ENCODE peak calls at places on chromosomes 13 and 19, in five cellular contexts. J is K562, I is GM06990, A is Caco-2, R is BJ. S is an unnamed sample. For H3K36me3, the result is how much of the 10 kb centered on the place peaks cover.

GRCh38 chr19:4035582-4035981 is 28.0 kb downstream of the PIAS4 start:
- DNase-seq in J (no peak), A (no peak), I (no peak), R (no peak), S (no peak)

GRCh38 chr13:83220241-83220640 is 662.0 kb downstream of the SLITRK1 start:
- DNase-seq in J (no peak), A (no peak), R (no peak), I (no peak), S (no peak)

GRCh38 chr13:72565893-72566292 is 161.5 kb downstream of the MZT1 start:
- DNase-seq in I (no peak), A (peak), J (peak), R (no peak), S (peak)

GRCh38 chr13:102654786-102655185 is 40.1 kb downstream of the METTL21C start:
- DNase-seq in I (no peak), J (no peak), A (no peak), R (no peak), S (no peak)

GRCh38 chr19:11465605-11466004 is 15.2 kb downstream of the ELAVL3 start:
- DNase-seq in J (no peak), R (no peak), I (no peak), A (no peak), S (no peak)

GRCh38 chr13:26881154-26881553 is 120.6 kb upstream of the GPR12 start:
- DNase-seq in I (no peak), A (no peak), J (no peak), R (no peak), S (no peak)

GRCh38 chr13:107870400-107870799 is 344.9 kb downstream of the LIG4 start:
- DNase-seq in I (no peak), A (no peak), J (no peak), R (no peak), S (no peak)

GRCh38 chr19:40549007-40549708 is 27.5 kb upstream of the SHKBP1 start:
- DNase-seq in R (no peak), J (peak), I (peak), A (peak), S (peak)

GRCh38 chr19:48874309-48875135 is 2.3 kb downstream of the PPP1R15A start:
- DNase-seq in I (no peak), R (no peak), A (no peak), J (peak), S (no peak)

GRCh38 chr19:6103217-6103644 is 7.1 kb downstream of the RFX2 start:
- DNase-seq in I (no peak), R (peak), A (no peak), J (no peak), S (no peak)

GRCh38 chr19:45676851-45677263 is 8.8 kb downstream of the GIPR start:
- DNase-seq in R (no peak), A (no peak), I (no peak), J (no peak), S (no peak)

GRCh38 chr13:101919541-101920306 is 467.2 kb downstream of the ITGBL1 start:
- DNase-seq in R (no peak), A (peak), J (no peak), I (no peak), S (no peak)

GRCh38 chr13:23087884-23088283 is 92.9 kb upstream of the SGCG start:
- DNase-seq in R (no peak), A (peak), J (peak), I (no peak), S (peak)

GRCh38 chr13:30862707-30863106 is 43.4 kb upstream of the MEDAG start:
- DNase-seq in I (no peak), R (no peak), A (no peak), J (no peak), S (no peak)

GRCh38 chr19:13993554-13994308 is 12.4 kb downstream of the RFX1 start:
- DNase-seq in I (no peak), R (no peak), A (no peak), J (no peak), S (no peak)

GRCh38 chr19:50255115-50255514 is 51.7 kb downstream of the MYH14 start:
- DNase-seq in I (no peak), J (peak), A (no peak), R (no peak), S (no peak)

GRCh38 chr13:48210178-48210577 is 22.8 kb upstream of the ITM2B start:
- DNase-seq in R (peak), I (peak), J (no peak), A (no peak), S (no peak)

GRCh38 chr13:80037505-80037888 is 303.4 kb downstream of the SPRY2 start:
- DNase-seq in R (peak), A (no peak), I (no peak), J (no peak), S (no peak)

GRCh38 chr19:49570138-49570856 is 10.1 kb downstream of the NOSIP start:
- DNase-seq in I (peak), A (peak), R (no peak), J (peak), S (peak)

GRCh38 chr13:98507060-98507797 is 69.7 kb downstream of the STK24 start:
- DNase-seq in I (no peak), A (no peak), J (peak), R (no peak), S (peak)

GRCh38 chr13:110419946-110420345 is 112.9 kb downstream of the COL4A2 start:
- DNase-seq in R (no peak), I (no peak), A (no peak), J (no peak), S (no peak)

GRCh38 chr19:2726904-2727639 is 5.9 kb upstream of the DIRAS1 start:
- DNase-seq in A (no peak), R (no peak), J (no peak), I (no peak), S (no peak)

GRCh38 chr19:19111138-19111835 is 27.0 kb downstream of the TMEM161A start:
- DNase-seq in J (no peak), I (no peak), A (no peak), R (no peak), S (no peak)

GRCh38 chr19:13610042-13610691 is 103.9 kb upstream of the CACNA1A start:
- DNase-seq in J (peak), A (peak), R (no peak), I (no peak), S (no peak)

GRCh38 chr19:12464769-12465725 is 19.6 kb downstream of the ZNF709 start:
- DNase-seq in J (no peak), R (no peak), A (no peak), I (no peak), S (no peak)

GRCh38 chr19:53101518-53101917 is 1.7 kb downstream of the ZNF160 start:
- DNase-seq in R (no peak), I (no peak), A (no peak), J (peak), S (no peak)

GRCh38 chr13:21123956-21124355 is 52.4 kb downstream of the SKA3 start:
- DNase-seq in J (no peak), R (no peak), A (no peak), I (no peak), S (no peak)

GRCh38 chr19:53868091-53868891 is 608 bp downstream of the MYADM start:
- DNase-seq in R (no peak), J (peak), I (no peak), A (peak), S (peak)

GRCh38 chr19:55379161-55379560 is 2.5 kb downstream of the TMEM190 start:
- DNase-seq in I (no peak), A (no peak), J (no peak), R (no peak), S (no peak)

GRCh38 chr19:18603255-18603957 is 3.2 kb downstream of the CRLF1 start:
- DNase-seq in R (no peak), I (no peak), A (peak), J (peak), S (no peak)

GRCh38 chr13:72970956-72971355 is 87.8 kb upstream of the KLF5 start:
- DNase-seq in I (no peak), R (no peak), J (no peak), A (no peak), S (no peak)

GRCh38 chr19:58218899-58219298 is 9.8 kb upstream of the ZNF544 start:
- DNase-seq in I (no peak), R (no peak), A (peak), J (peak), S (peak)

GRCh38 chr13:57653229-57653994 is 21.9 kb downstream of the PCDH17 start:
- DNase-seq in A (no peak), I (no peak), R (no peak), J (no peak), S (peak)

GRCh38 chr13:76672422-76672821 is 213.8 kb downstream of the KCTD12 start:
- DNase-seq in J (no peak), I (no peak), R (no peak), A (no peak), S (no peak)

GRCh38 chr19:37468961-37469777 is at the start of gene ZNF570:
- DNase-seq in I (peak), J (peak), R (peak), A (no peak), S (peak)

GRCh38 chr19:40663712-40664692 is 26.4 kb downstream of the NUMBL start:
- DNase-seq in I (no peak), A (no peak), R (no peak), J (peak), S (no peak)

GRCh38 chr13:81929988-81930387 is 1589.1 kb upstream of the SPRY2 start:
- DNase-seq in A (peak), R (no peak), J (no peak), I (no peak), S (peak)

GRCh38 chr19:47752440-47753211 is 7.3 kb downstream of the NOP53 start:
- DNase-seq in A (no peak), I (no peak), J (no peak), R (no peak), S (no peak)
- H3K36me3 ChIP-seq in A (under half), I (half or more), J (half or more), R (half or more), S (under half)

DNA sequence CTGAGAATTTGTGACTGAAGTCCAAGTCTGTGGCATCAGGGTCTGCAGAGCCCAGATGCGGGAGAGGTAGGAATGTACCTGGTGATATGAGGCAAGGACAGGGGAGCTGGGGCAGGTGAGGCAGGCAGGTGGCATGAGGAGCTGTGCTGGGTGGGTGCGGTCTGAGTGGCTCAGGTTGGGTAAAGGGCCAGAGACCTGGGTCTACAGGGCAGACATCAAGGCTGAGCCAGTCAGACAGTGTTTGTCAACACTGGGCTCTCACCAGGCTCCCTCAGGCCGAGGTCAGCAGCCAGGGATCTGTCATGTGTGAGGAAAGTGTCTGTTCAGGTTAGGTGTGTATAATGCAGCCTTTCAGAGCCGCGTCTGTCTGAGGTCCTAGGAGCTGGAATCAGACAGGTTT is 18.6 kb downstream of the GPI start:
- DNase-seq in A (no peak), R (no peak), I (no peak), J (no peak), S (no peak)
- H3K36me3 ChIP-seq in A (under half), R (half or more), I (half or more), J (half or more), S (half or more)

DNA sequence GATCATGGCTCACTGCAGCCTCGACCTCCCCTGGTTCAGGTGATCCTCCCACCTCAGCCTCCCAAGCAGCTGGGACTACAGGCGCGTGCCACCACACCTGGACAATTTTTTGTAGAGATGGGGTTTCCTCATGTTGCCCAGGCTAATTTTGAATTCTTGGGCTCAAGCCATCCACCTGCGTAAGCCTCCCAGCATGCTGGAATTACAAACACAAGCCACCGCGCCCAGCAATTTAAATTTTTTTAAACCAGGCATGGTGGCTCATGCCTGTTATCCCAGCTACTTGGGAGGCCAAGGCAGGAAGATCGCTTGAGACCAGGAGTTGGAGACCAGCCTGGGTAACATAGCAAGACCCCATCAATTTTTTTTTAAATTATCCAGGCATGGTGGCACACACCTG is 59.9 kb upstream of the USE1 start:
- DNase-seq in R (no peak), J (no peak), A (no peak), I (no peak), S (no peak)
- H3K36me3 ChIP-seq in R (under half), J (half or more), A (under half), I (half or more), S (under half)

DNA sequence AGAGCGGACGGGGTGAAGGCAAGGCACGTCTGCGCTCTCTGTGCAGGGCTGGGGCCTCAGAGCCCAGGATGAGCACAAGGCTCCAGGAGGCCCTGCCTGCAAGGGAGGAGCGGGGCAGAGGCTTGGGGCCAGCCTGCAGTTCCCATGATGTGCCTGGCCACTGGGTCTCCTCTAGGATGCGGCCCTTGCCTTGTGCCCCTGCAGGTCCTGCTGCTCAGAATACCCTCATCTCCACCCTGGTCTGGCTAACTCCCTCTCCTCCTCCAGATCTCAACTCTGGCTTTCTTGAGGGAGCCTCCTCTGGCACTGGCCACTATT is 27.8 kb downstream of the ELAVL1 start:
- DNase-seq in J (no peak), I (no peak), A (no peak), R (no peak), S (no peak)
- H3K36me3 ChIP-seq in J (half or more), I (under half), A (under half), R (under half), S (half or more)

S was measured in HepG2.